ENCODE peak calls at places on chromosomes 1 and 21, in six cellular contexts. K, I, A, R, Z and Y are unnamed samples. For H3K36me3, the result is how much of the 10 kb centered on the place peaks cover.

GRCh38 chr1:95496307-95496706 is 262.3 kb downstream of the RWDD3 start:
- DNase-seq in Z (no peak), I (no peak), A (no peak), K (peak), R (no peak), Y (no peak)

GRCh38 chr1:243325305-243325890 is 69.6 kb downstream of the SDCCAG8 start:
- DNase-seq in I (no peak), Z (peak), K (no peak), A (peak), R (no peak), Y (peak)

GRCh38 chr1:30201015-30201414 is 522.4 kb downstream of the MATN1 start:
- DNase-seq in A (no peak), I (no peak), R (no peak), Z (no peak), K (no peak), Y (no peak)

GRCh38 chr1:230262867-230263572 is 163.1 kb downstream of the PGBD5 start:
- DNase-seq in A (no peak), K (no peak), Z (no peak), I (no peak), R (no peak), Y (no peak)

GRCh38 chr1:246815693-246816270 is 91.6 kb downstream of the SCCPDH start:
- DNase-seq in A (no peak), I (no peak), K (no peak), R (no peak), Z (no peak), Y (no peak)

GRCh38 chr1:231866392-231867331 is 240.1 kb downstream of the DISC1 start:
- DNase-seq in K (no peak), I (no peak), A (peak), Z (peak), R (peak), Y (peak)

GRCh38 chr21:32782698-32783097 is 11.1 kb upstream of the PAXBP1 start:
- DNase-seq in K (no peak), A (no peak), Z (no peak), I (no peak), R (no peak), Y (no peak)

GRCh38 chr1:58155418-58156123 is 391.0 kb downstream of the OMA1 start:
- DNase-seq in K (no peak), R (no peak), I (no peak), A (no peak), Z (no peak), Y (peak)

GRCh38 chr1:240619901-240620621 is 8.1 kb upstream of the GREM2 start:
- DNase-seq in K (no peak), Z (no peak), A (no peak), I (no peak), R (no peak), Y (no peak)

GRCh38 chr1:154420172-154420571 is 15.0 kb downstream of the IL6R start:
- DNase-seq in I (peak), R (peak), Z (peak), K (peak), A (peak), Y (no peak)

GRCh38 chr1:217747156-217747769 is 116.1 kb downstream of the SPATA17 start:
- DNase-seq in I (no peak), R (no peak), A (peak), Z (peak), K (no peak), Y (peak)

GRCh38 chr1:64631346-64632052 is 113.4 kb upstream of the RAVER2 start:
- DNase-seq in A (no peak), R (no peak), K (no peak), Z (no peak), I (no peak), Y (peak)

GRCh38 chr21:26751305-26751704 is 93.9 kb downstream of the ADAMTS1 start:
- DNase-seq in K (no peak), R (no peak), Z (no peak), A (no peak), I (no peak), Y (no peak)

GRCh38 chr1:174968750-174969244 is 30.9 kb upstream of the CACYBP start:
- DNase-seq in I (no peak), R (no peak), Z (peak), K (no peak), A (no peak), Y (peak)

GRCh38 chr21:26962516-26963305 is 4.2 kb downstream of the ADAMTS5 start:
- DNase-seq in Z (no peak), I (no peak), R (no peak), A (no peak), K (no peak), Y (peak)

GRCh38 chr1:207289756-207290155 is 31.7 kb upstream of the CD55 start:
- DNase-seq in K (no peak), A (no peak), R (no peak), Z (no peak), I (no peak), Y (no peak)
- H3K4me3 ChIP-seq in K (no peak), A (no peak), R (no peak), Z (no peak), I (no peak), Y (no peak)

DNA sequence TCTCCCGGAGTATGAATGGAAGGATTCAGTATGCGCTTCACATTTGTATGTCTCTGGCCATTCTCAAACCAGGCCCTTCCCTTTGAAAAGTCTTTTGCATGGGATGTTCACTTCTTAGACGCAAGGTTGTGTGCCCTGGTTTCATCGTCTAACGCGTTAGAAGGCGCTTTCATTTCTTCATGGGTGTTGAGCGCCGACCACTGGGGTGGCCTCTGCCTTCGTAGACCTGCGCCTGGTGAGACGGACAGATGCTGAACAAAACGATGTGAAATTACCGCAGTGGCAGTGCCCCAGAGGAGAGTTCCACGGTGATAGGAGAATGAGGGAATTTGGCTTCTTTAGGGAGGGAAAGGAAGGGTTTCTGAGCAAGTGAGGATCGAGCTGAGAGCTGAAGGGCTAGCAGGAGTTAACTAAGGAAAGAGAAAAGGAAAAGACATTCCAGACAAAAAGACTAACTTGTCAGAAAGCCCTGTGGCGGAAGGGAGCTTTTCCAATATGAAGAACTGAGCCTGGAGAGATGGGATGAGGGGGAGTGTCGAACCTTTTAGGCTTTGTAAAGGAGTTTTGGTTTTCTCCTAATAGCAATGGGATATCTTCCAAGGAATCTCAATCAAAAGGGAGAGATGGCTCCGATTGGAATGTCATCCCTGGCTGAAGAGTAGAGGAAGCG is 904 bp downstream of the GGPS1 start:
- DNase-seq in K (peak), Z (peak), A (peak), R (peak), I (no peak), Y (peak)
- H3K36me3 ChIP-seq in K (under half), Z (under half), A (under half), R (under half), I (under half), Y (under half)

GRCh38 chr1:199221371-199222150 is 582.7 kb downstream of the PTPRC start:
- DNase-seq in R (no peak), I (no peak), K (no peak), A (no peak), Z (no peak), Y (no peak)
- TF ChIP-seq CTCF in R (no peak), I (no peak), K (no peak), A (no peak), Z (no peak), Y (no peak)

DNA sequence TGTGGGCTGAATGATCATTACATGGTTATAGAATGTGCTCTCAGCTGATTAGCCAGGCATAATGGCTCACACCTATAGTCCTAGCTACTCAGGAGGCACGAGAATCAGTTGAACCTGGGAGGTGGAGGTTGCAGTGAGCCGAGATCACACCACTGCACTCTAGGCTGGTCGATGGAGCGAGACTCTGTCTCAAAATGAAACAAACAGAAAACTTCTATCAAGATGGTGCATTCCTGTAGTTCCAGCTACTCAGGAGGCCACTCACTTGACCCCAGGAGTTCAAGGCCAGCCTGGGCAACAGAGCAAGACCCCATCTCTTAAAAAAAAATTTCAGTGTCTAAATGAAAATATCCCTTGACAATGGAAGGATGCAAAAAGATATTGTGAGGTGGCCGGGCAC is 10.9 kb downstream of the TIMM17A start:
- DNase-seq in I (no peak), R (no peak), A (no peak), Z (no peak), K (no peak), Y (no peak)
- H3K4me3 ChIP-seq in I (no peak), R (no peak), A (no peak), Z (no peak), K (no peak), Y (no peak)

DNA sequence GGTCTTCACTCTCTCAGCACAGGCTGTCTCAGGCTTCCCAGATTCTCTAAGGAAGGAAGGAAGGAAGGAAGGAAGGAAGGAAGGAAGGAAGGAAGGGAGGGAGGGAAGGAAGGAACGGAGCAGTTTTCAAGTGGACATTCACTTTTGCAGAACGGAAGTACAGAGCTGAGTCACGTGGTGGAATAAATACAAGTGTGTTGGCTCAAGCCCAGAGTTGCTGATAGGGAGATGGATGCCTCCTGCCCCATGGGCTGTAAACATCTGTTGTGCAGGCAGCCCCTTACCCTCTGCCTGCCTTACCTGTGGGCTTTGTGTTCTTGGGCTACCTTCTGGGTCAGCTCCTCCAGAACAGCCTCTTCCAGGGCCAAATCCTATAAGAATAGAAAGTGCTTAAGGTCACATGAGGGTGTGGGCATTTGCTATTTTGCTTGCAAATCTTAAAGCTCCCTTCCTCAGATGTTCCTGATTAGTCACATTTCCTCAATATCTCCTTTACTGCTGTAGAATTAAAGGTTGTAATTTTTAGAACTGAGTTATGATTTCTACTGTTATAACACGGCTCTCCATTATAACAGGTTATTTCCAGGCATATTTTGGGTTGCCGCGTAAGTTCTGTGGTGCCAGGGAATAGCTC is 121.7 kb downstream of the SMYD2 start:
- DNase-seq in K (no peak), R (no peak), Z (peak), A (no peak), I (no peak), Y (no peak)
- H3K36me3 ChIP-seq in K (under half), R (under half), Z (under half), A (under half), I (under half), Y (under half)

GRCh38 chr1:221693087-221693486 is 48.8 kb downstream of the DUSP10 start:
- DNase-seq in Z (no peak), K (no peak), I (no peak), R (no peak), A (no peak), Y (no peak)
- TF ChIP-seq CTCF in Z (no peak), K (no peak), I (no peak), R (no peak), A (no peak), Y (no peak)